ENCODE peak calls at places on chromosomes 3 and 15, in seven cellular contexts. C is CD8-positive, alpha-beta T cell; E is foreskin fibroblast; P is heart left ventricle; J is astrocyte of the spinal cord; Q is H9; Y is bronchial epithelial cell. R is an unnamed sample.

GRCh38 chr15:36040173-36040572 is 494.2 kb upstream of the DPH6 start:
- DNase-seq in Q (no peak), J (no peak), E (no peak), P (no peak), Y (no peak), C (no peak), R (no peak)

GRCh38 chr3:194364652-194365434 is 4.7 kb downstream of the LRRC15 start:
- DNase-seq in Q (no peak), J (peak; percentile 91), C (no peak), E (peak; percentile 68), Y (no peak), P (peak; percentile 27), R (no peak)

GRCh38 chr3:135007622-135008021 is 212.6 kb downstream of the EPHB1 start:
- DNase-seq in Q (no peak), Y (peak; percentile 2), E (no peak), J (no peak), C (no peak), P (no peak), R (no peak)

GRCh38 chr15:47500823-47501222 is 216.5 kb upstream of the SEMA6D start:
- DNase-seq in P (no peak), Q (no peak), C (no peak), J (no peak), E (no peak), Y (no peak), R (no peak)

GRCh38 chr3:133444071-133444774 is 44.4 kb downstream of the BFSP2 start:
- DNase-seq in P (no peak), Q (no peak), Y (peak; percentile 92), C (no peak), J (peak; percentile 49), E (peak; percentile 46), R (no peak)

GRCh38 chr15:99755692-99756409 is 22.6 kb upstream of the LYSMD4 start:
- DNase-seq in C (peak; percentile 11), Q (peak; percentile 58), P (peak; percentile 57), Y (peak; percentile 73), E (peak; percentile 81), J (peak; percentile 71), R (peak; percentile 43)

GRCh38 chr15:22933641-22934061 is 46.5 kb downstream of the CYFIP1 start:
- DNase-seq in C (no peak), Y (peak; percentile 73), Q (no peak), J (peak; percentile 69), E (no peak), P (no peak), R (no peak)

GRCh38 chr3:20140881-20141280 is 45.1 kb downstream of the SGO1 start:
- DNase-seq in C (no peak), E (no peak), Y (no peak), Q (no peak), J (no peak), P (no peak), R (no peak)

GRCh38 chr15:98927057-98927456 is 80.5 kb downstream of the PGPEP1L start:
- DNase-seq in E (no peak), Q (no peak), Y (no peak), C (no peak), J (no peak), P (no peak), R (no peak)

GRCh38 chr3:4351164-4351855 is 48.1 kb downstream of the SETMAR start:
- DNase-seq in Y (peak; percentile 9), C (no peak), E (peak; percentile 50), J (no peak), P (no peak), Q (no peak), R (no peak)

GRCh38 chr3:129695203-129695602 is 88.7 kb upstream of the PLXND1 start:
- DNase-seq in C (no peak), J (no peak), Y (peak; percentile 82), E (peak; percentile 68), P (no peak), Q (no peak), R (no peak)

GRCh38 chr3:100437879-100438622 is 36.7 kb downstream of the LNP1 start:
- DNase-seq in Q (no peak), C (no peak), Y (peak; percentile 34), J (no peak), E (no peak), P (no peak), R (no peak)

GRCh38 chr3:57048728-57049127 is 11.7 kb upstream of the SPATA12 start:
- DNase-seq in Y (peak; percentile 27), E (no peak), J (no peak), Q (no peak), P (no peak), C (no peak), R (no peak)

GRCh38 chr3:115151921-115152320 is 4.8 kb upstream of the ZBTB20 start:
- DNase-seq in C (no peak), J (no peak), E (no peak), Q (no peak), P (no peak), Y (no peak), R (no peak)

GRCh38 chr3:60490992-60491391 is 760.3 kb downstream of the FHIT start:
- DNase-seq in J (no peak), E (no peak), P (no peak), Y (no peak), C (no peak), Q (no peak), R (no peak)

GRCh38 chr15:38093931-38094330 is 158.7 kb upstream of the SPRED1 start:
- DNase-seq in P (no peak), C (no peak), Q (no peak), Y (no peak), E (no peak), J (no peak), R (no peak)

GRCh38 chr3:105417538-105418289 is 51.0 kb downstream of the ALCAM start:
- DNase-seq in J (peak; percentile 37), Q (no peak), Y (peak; percentile 49), P (no peak), C (no peak), E (peak; percentile 30), R (no peak)

GRCh38 chr3:1535361-1535760 is 442.5 kb downstream of the CNTN6 start:
- DNase-seq in C (no peak), Y (no peak), J (no peak), Q (no peak), E (no peak), P (no peak), R (no peak)

DNA sequence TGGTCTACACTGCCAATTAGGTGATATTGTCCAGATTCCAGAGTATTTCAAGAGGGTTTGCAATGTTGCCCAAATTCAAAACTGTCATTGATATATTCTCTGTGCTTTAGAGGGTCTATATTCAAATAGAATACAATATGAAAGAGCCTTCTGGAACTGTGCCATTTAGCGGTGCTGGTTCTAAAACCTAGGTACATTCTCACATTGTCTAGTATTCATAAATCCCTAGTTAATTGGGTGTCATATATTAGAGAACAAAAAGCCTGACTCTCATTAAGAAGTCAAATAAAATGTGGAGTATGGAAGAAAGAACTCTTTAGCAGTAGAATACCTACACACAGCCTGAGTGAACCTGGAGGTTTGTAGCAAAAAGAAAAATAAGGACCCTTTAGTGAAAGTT is 447.9 kb downstream of the CNTN6 start:
- DNase-seq in P (no peak), Q (no peak), C (no peak), E (no peak), Y (no peak), J (no peak), R (no peak)
- TF ChIP-seq CTCF in P (no peak), Q (no peak), C (no peak), E (no peak), Y (no peak), J (no peak), R (no peak)

GRCh38 chr3:127342735-127343134 is 54.9 kb upstream of the PRR20G start:
- DNase-seq in P (no peak), C (no peak), J (no peak), E (no peak), Q (peak; percentile 64), Y (no peak), R (no peak)
- TF ChIP-seq CTCF in P (no peak), C (no peak), J (no peak), E (no peak), Q (peak; percentile 71), Y (peak; percentile 21), R (no peak)

GRCh38 chr3:88203537-88204143 is 53.9 kb downstream of the C3orf38 start:
- DNase-seq in J (peak; percentile 76), C (peak; percentile 18), P (peak; percentile 53), Y (peak; percentile 62), E (peak; percentile 89), Q (peak; percentile 66), R (peak; percentile 86)
- TF ChIP-seq CTCF in J (peak; percentile 86), C (peak; percentile 53), P (peak; percentile 85), Y (peak; percentile 76), E (peak; percentile 83), Q (peak; percentile 95), R (peak; percentile 86)

GRCh38 chr15:25545017-25545416 is 106.2 kb upstream of the UBE3A start:
- DNase-seq in Q (no peak), P (no peak), E (no peak), Y (peak; percentile 75), J (peak; percentile 48), C (no peak), R (no peak)

GRCh38 chr15:25548600-25548999 is 109.8 kb upstream of the UBE3A start:
- DNase-seq in Y (no peak), C (no peak), E (no peak), J (no peak), Q (no peak), P (no peak), R (no peak)

GRCh38 chr15:25543156-25543555 is 104.3 kb upstream of the UBE3A start:
- DNase-seq in Q (no peak), E (peak; percentile 17), Y (peak; percentile 2), C (no peak), P (peak; percentile 54), J (peak; percentile 51), R (no peak)

GRCh38 chr15:25544076-25544475 is 105.3 kb upstream of the UBE3A start:
- DNase-seq in J (no peak), E (no peak), C (no peak), P (no peak), Y (no peak), Q (no peak), R (no peak)

GRCh38 chr15:25545889-25546288 is 107.1 kb upstream of the UBE3A start:
- DNase-seq in J (no peak), E (no peak), Y (no peak), Q (no peak), C (no peak), P (no peak), R (no peak)
- TF ChIP-seq CTCF in J (no peak), E (no peak), Y (no peak), Q (no peak), C (no peak), P (no peak), R (no peak)

GRCh38 chr3:50978991-50979667 is 304.4 kb downstream of the DOCK3 start:
- DNase-seq in Q (peak; percentile 74), E (no peak), P (no peak), J (no peak), C (no peak), Y (no peak), R (no peak)
- TF ChIP-seq CTCF in Q (peak; percentile 64), E (no peak), P (no peak), J (peak; percentile 5), C (no peak), Y (no peak), R (no peak)